ENCODE peak calls at places on chromosome 14, in four cellular contexts. I, Y, S and L are unnamed samples.

GRCh38 chr14:25944020-25944419 is 653.8 kb downstream of the NOVA1 start:
- DNase-seq in I (no peak), Y (no peak), S (no peak), L (no peak)

GRCh38 chr14:91253795-91254323 is 9.4 kb upstream of the GPR68 start:
- DNase-seq in I (no peak), Y (no peak), S (no peak), L (no peak)

GRCh38 chr14:59463773-59464650 is 1.2 kb downstream of the GPR135 start:
- DNase-seq in I (peak), Y (no peak), S (no peak), L (peak)

GRCh38 chr14:100818221-100818699 is 7.7 kb upstream of the MEG3 start:
- DNase-seq in I (no peak), Y (no peak), S (no peak), L (peak)

GRCh38 chr14:54023027-54023426 is 66.4 kb upstream of the BMP4 start:
- DNase-seq in I (no peak), Y (no peak), S (no peak), L (no peak)

GRCh38 chr14:93090826-93091583 is 24.7 kb downstream of the ITPK1 start:
- DNase-seq in I (no peak), Y (peak), S (no peak), L (no peak)

GRCh38 chr14:80428171-80428570 is 216.9 kb upstream of the DIO2 start:
- DNase-seq in I (no peak), Y (peak), S (no peak), L (no peak)

GRCh38 chr14:54444701-54445100 is 3.5 kb upstream of the CNIH1 start:
- DNase-seq in I (no peak), Y (no peak), S (no peak), L (no peak)

GRCh38 chr14:36515105-36515593 is 4.9 kb downstream of the NKX2-1 start:
- DNase-seq in I (no peak), Y (no peak), S (no peak), L (no peak)

GRCh38 chr14:35747379-35747778 is 61.7 kb downstream of the RALGAPA1 start:
- DNase-seq in I (no peak), Y (peak), S (no peak), L (peak)

GRCh38 chr14:91595736-91596135 is 85.6 kb upstream of the PPP4R3A start:
- DNase-seq in I (no peak), Y (no peak), S (no peak), L (no peak)

GRCh38 chr14:51638071-51638944 is 13.4 kb upstream of the FRMD6 start:
- DNase-seq in I (no peak), Y (peak), S (no peak), L (peak)

GRCh38 chr14:51386983-51387730 is 147.1 kb downstream of the TMX1 start:
- DNase-seq in I (no peak), Y (peak), S (peak), L (peak)

GRCh38 chr14:58060077-58060476 is 91.9 kb downstream of the ARMH4 start:
- DNase-seq in I (no peak), Y (no peak), S (no peak), L (no peak)

GRCh38 chr14:55071051-55071450 is 19.6 kb downstream of the MAPK1IP1L start:
- DNase-seq in I (no peak), Y (peak), S (peak), L (peak)

GRCh38 chr14:31968107-31968810 is 108.8 kb upstream of the ARHGAP5 start:
- DNase-seq in I (no peak), Y (no peak), S (no peak), L (peak)

GRCh38 chr14:65012353-65012752 is 25.7 kb downstream of the FNTB start:
- DNase-seq in I (no peak), Y (no peak), S (no peak), L (no peak)

GRCh38 chr14:106883218-106883692 is 1356.9 kb downstream of the TMEM121 start:
- DNase-seq in I (no peak), Y (peak), S (no peak), L (peak)

GRCh38 chr14:99840774-99841305 is 47.6 kb downstream of the EML1 start:
- DNase-seq in I (no peak), Y (no peak), S (no peak), L (no peak)

GRCh38 chr14:72554401-72554800 is 339.5 kb downstream of the DPF3 start:
- DNase-seq in I (no peak), Y (no peak), S (no peak), L (no peak)

GRCh38 chr14:72553656-72554055 is 340.2 kb downstream of the DPF3 start:
- DNase-seq in I (no peak), Y (peak), S (no peak), L (no peak)

GRCh38 chr14:72553161-72553560 is 340.7 kb downstream of the DPF3 start:
- DNase-seq in I (no peak), Y (no peak), S (no peak), L (no peak)

GRCh38 chr14:72554994-72555608 is 338.8 kb downstream of the DPF3 start:
- DNase-seq in I (no peak), Y (no peak), S (no peak), L (no peak)

GRCh38 chr14:72555609-72556000 is 338.3 kb downstream of the DPF3 start:
- DNase-seq in I (no peak), Y (no peak), S (no peak), L (no peak)
- TF ChIP-seq CTCF in I (no peak), Y (no peak), S (no peak), L (no peak)

DNA sequence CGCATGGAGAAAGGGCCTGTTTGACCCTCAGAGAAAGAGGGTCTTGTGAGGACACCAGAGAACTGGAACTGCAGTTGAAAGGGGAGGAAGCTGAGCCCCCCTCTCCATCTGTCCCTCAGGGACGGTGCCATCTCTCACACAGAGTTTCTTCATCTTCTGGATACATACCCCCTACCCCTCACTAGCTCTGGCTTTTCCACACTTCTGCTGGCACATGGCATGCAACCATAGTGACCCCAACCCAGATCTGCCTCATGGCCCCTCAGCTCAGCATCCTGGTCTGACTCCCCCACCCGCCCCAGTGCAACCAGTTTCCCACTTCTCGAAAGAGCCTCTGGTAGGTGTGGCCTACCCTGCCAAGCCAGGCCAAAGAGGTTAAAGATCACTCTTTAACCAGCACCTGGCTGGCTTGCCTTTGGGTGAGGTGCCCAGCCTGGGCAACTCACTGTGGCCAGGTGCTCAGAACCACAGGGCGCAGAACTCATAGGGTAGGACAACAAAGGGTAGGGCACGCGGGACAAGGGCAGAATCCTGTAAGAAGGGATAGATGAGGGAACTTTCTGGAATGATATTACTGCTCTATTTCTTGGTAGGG is 25.8 kb downstream of the GALNT16 start:
- DNase-seq in I (no peak), Y (no peak), S (no peak), L (no peak)
- H3K4me3 ChIP-seq in I (no peak), Y (no peak), S (no peak), L (no peak)

GRCh38 chr14:105253329-105253682 is 5.0 kb downstream of the BTBD6 start:
- DNase-seq in I (no peak), Y (no peak), S (no peak), L (no peak)

GRCh38 chr14:105256292-105256960 is 8.1 kb downstream of the BTBD6 start:
- DNase-seq in I (no peak), Y (no peak), S (no peak), L (no peak)

GRCh38 chr14:105252552-105253328 is 4.4 kb downstream of the BTBD6 start:
- DNase-seq in I (no peak), Y (no peak), S (no peak), L (no peak)

GRCh38 chr14:105257464-105257863 is 9.1 kb downstream of the BTBD6 start:
- DNase-seq in I (no peak), Y (no peak), S (no peak), L (no peak)

GRCh38 chr14:105255021-105255507 is 6.7 kb downstream of the BTBD6 start:
- DNase-seq in I (no peak), Y (no peak), S (no peak), L (peak)
- TF ChIP-seq CTCF in I (no peak), Y (no peak), S (no peak), L (no peak)

GRCh38 chr14:104934380-104934733 is 9.7 kb downstream of the PLD4 start:
- DNase-seq in I (no peak), Y (no peak), S (no peak), L (no peak)
- H3K4me3 ChIP-seq in I (peak), Y (no peak), S (no peak), L (no peak)

GRCh38 chr14:96584199-96584906 is 82.2 kb downstream of the PAPOLA start:
- DNase-seq in I (no peak), Y (peak), S (peak), L (peak)
- TF ChIP-seq CTCF in I (peak), Y (peak), S (peak), L (peak)

GRCh38 chr14:89681086-89682018 is 264.3 kb upstream of the FOXN3 start:
- DNase-seq in I (peak), Y (no peak), S (no peak), L (no peak)
- H3K4me3 ChIP-seq in I (peak), Y (no peak), S (no peak), L (no peak)

DNA sequence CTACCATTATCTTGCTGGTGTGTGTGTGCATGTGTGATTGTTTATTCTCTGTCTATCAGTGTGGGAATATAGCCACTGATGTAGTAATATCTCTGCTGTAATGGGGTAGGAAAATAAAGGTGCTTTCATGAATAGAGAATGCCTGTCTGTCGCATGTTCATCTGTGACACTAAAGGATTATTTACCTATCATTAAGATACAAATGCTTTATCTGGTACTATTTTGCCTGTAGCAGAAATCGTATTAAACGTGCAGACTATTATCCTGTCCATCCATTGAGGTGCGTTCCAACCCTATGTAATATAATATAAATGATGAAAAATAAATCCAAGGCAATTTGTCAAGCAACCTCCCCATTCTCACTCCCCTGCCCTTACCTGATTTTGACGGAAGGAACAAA is 1215.1 kb downstream of the BCL11B start:
- DNase-seq in I (no peak), Y (no peak), S (no peak), L (no peak)
- TF ChIP-seq CTCF in I (no peak), Y (no peak), S (no peak), L (no peak)